ENCODE peak calls at places on chromosomes 4 and X, in four cellular contexts. J, H, P and B are unnamed samples.

GRCh38 chr4:53380221-53380620 is 2.8 kb downstream of the FIP1L1 start:
- DNase-seq in J (no peak), H (no peak), P (no peak), B (no peak)

GRCh38 chr4:98166025-98166730 is 22.9 kb upstream of the STPG2 start:
- DNase-seq in J (peak), H (no peak), P (no peak), B (no peak)

GRCh38 chrX:129791961-129792570 is 12.3 kb downstream of the SASH3 start:
- DNase-seq in J (no peak), H (no peak), P (no peak), B (no peak)

GRCh38 chrX:100424012-100424411 is 13.9 kb upstream of the PCDH19 start:
- DNase-seq in J (peak), H (no peak), P (no peak), B (no peak)

GRCh38 chrX:45735571-45735970 is 534.9 kb upstream of the DIPK2B start:
- DNase-seq in J (no peak), H (no peak), P (no peak), B (no peak)

GRCh38 chrX:138946941-138947340 is 235.4 kb upstream of the FGF13 start:
- DNase-seq in J (no peak), H (no peak), P (no peak), B (no peak)

GRCh38 chrX:105302246-105302645 is 81.8 kb upstream of the TEX13A start:
- DNase-seq in J (no peak), H (no peak), P (no peak), B (no peak)

GRCh38 chr4:6480532-6481088 is 8.2 kb upstream of the PPP2R2C start:
- DNase-seq in J (no peak), H (no peak), P (no peak), B (no peak)

GRCh38 chrX:106897259-106897658 is 5.9 kb downstream of the RIPPLY1 start:
- DNase-seq in J (peak), H (no peak), P (no peak), B (peak)

GRCh38 chr4:93788712-93789111 is 39.8 kb upstream of the ATOH1 start:
- DNase-seq in J (peak), H (no peak), P (no peak), B (peak)

GRCh38 chrX:137432609-137433008 is 133.3 kb upstream of the ZIC3 start:
- DNase-seq in J (peak), H (peak), P (no peak), B (no peak)

GRCh38 chr4:108166441-108167315 is 2.1 kb downstream of the LEF1 start:
- DNase-seq in J (no peak), H (no peak), P (no peak), B (peak)

GRCh38 chr4:123453006-123453685 is 56.6 kb downstream of the SPRY1 start:
- DNase-seq in J (peak), H (no peak), P (no peak), B (no peak)

GRCh38 chr4:173135241-173135847 is 33.3 kb upstream of the GALNT7 start:
- DNase-seq in J (peak), H (no peak), P (no peak), B (no peak)

GRCh38 chrX:152892999-152893605 is 4.8 kb upstream of the ZNF185 start:
- DNase-seq in J (no peak), H (no peak), P (no peak), B (no peak)

GRCh38 chr4:181030961-181031360 is 1212.2 kb upstream of the TENM3 start:
- DNase-seq in J (peak), H (no peak), P (no peak), B (no peak)

GRCh38 chr4:83112239-83112638 is 2.3 kb downstream of the PLAC8 start:
- DNase-seq in J (no peak), H (peak), P (no peak), B (no peak)

GRCh38 chr4:168716411-168717129 is 219.7 kb downstream of the PALLD start:
- DNase-seq in J (peak), H (no peak), P (no peak), B (no peak)